ENCODE peak calls at places on chromosome 18, in seven cellular contexts. K, L, N, A, D, O and Q are unnamed samples.

GRCh38 chr18:10045296-10045891 is 131.6 kb downstream of the VAPA start:
- DNase-seq in N (no peak), L (peak; percentile 53), O (no peak), K (no peak), A (no peak), D (peak; percentile 35), Q (no peak)

GRCh38 chr18:73879771-73880170 is 267.9 kb downstream of the FBXO15 start:
- DNase-seq in D (no peak), N (no peak), A (no peak), L (no peak), O (no peak), K (no peak), Q (no peak)

GRCh38 chr18:53698907-53699306 is 525.6 kb downstream of the MBD2 start:
- DNase-seq in L (peak; percentile 59), O (peak; percentile 56), A (no peak), N (no peak), D (peak; percentile 73), K (peak; percentile 22), Q (peak; percentile 21)

GRCh38 chr18:3248670-3249359 is 1.2 kb downstream of the MYL12A start:
- DNase-seq in D (no peak), N (no peak), O (no peak), L (no peak), A (peak; percentile 37), K (peak; percentile 42), Q (peak; percentile 86)

GRCh38 chr18:37270046-37270665 is 295.4 kb downstream of the CELF4 start:
- DNase-seq in A (peak; percentile 68), N (no peak), K (no peak), O (peak; percentile 73), L (no peak), D (peak; percentile 88), Q (peak; percentile 48)

GRCh38 chr18:28114472-28114871 is 62.5 kb downstream of the CDH2 start:
- DNase-seq in N (no peak), A (no peak), D (no peak), K (no peak), O (no peak), L (no peak), Q (no peak)

GRCh38 chr18:10750386-10751035 is 224.7 kb downstream of the NAPG start:
- DNase-seq in D (no peak), O (no peak), N (no peak), A (no peak), L (no peak), K (no peak), Q (no peak)

GRCh38 chr18:23398401-23398800 is 54.7 kb upstream of the RIOK3 start:
- DNase-seq in K (no peak), L (no peak), A (no peak), O (no peak), N (no peak), D (no peak), Q (no peak)

GRCh38 chr18:2180586-2180985 is 390.7 kb downstream of the METTL4 start:
- DNase-seq in L (no peak), O (no peak), A (no peak), D (no peak), N (no peak), K (no peak), Q (no peak)

GRCh38 chr18:27315001-27315400 is 129.9 kb upstream of the CHST9 start:
- DNase-seq in K (no peak), N (no peak), L (no peak), D (no peak), A (no peak), O (no peak), Q (no peak)

GRCh38 chr18:73841661-73842060 is 306.0 kb downstream of the FBXO15 start:
- DNase-seq in L (no peak), K (no peak), N (no peak), D (no peak), O (no peak), A (no peak), Q (no peak)

GRCh38 chr18:37450434-37451133 is 115.0 kb downstream of the CELF4 start:
- DNase-seq in D (peak; percentile 76), O (peak; percentile 15), K (no peak), L (peak; percentile 63), A (no peak), N (no peak), Q (no peak)

GRCh38 chr18:3305933-3306332 is 44.0 kb downstream of the MYL12B start:
- DNase-seq in K (no peak), L (no peak), N (no peak), O (no peak), D (no peak), A (no peak), Q (no peak)

GRCh38 chr18:8080092-8080491 is 513.0 kb downstream of the PTPRM start:
- DNase-seq in K (no peak), N (no peak), D (no peak), A (no peak), O (no peak), L (no peak), Q (no peak)

GRCh38 chr18:73478191-73478590 is 610.4 kb upstream of the NETO1 start:
- DNase-seq in A (no peak), L (no peak), D (no peak), O (no peak), N (no peak), K (no peak), Q (no peak)

GRCh38 chr18:35999925-36000324 is 27.4 kb downstream of the RMP24 start:
- DNase-seq in A (no peak), O (no peak), N (no peak), L (no peak), D (no peak), K (no peak), Q (no peak)

GRCh38 chr18:46152808-46153617 is 48.8 kb downstream of the HAUS1 start:
- DNase-seq in A (peak; percentile 59), L (no peak), O (no peak), D (peak; percentile 79), K (no peak), N (no peak), Q (no peak)

GRCh38 chr18:63832470-63832869 is 55.0 kb upstream of the SERPINB2 start:
- DNase-seq in D (no peak), K (peak; percentile 20), O (no peak), A (no peak), N (no peak), L (no peak), Q (peak; percentile 33)

GRCh38 chr18:75140296-75140695 is 68.6 kb downstream of the PTGR3 start:
- DNase-seq in L (no peak), O (no peak), N (no peak), A (no peak), K (no peak), D (peak; percentile 17), Q (no peak)

GRCh38 chr18:27824841-27825720 is 351.8 kb downstream of the CDH2 start:
- DNase-seq in N (no peak), L (no peak), O (no peak), A (no peak), D (no peak), K (no peak), Q (no peak)

GRCh38 chr18:79791141-79791972 is 6.4 kb upstream of the KCNG2 start:
- DNase-seq in K (no peak), D (no peak), L (peak; percentile 23), O (no peak), N (no peak), A (no peak), Q (no peak)

GRCh38 chr18:50369672-50370071 is 5.2 kb upstream of the SKA1 start:
- DNase-seq in K (no peak), A (no peak), D (no peak), O (no peak), L (no peak), N (no peak), Q (no peak)

GRCh38 chr18:69590150-69590549 is 189.5 kb downstream of the DOK6 start:
- DNase-seq in A (no peak), K (no peak), O (no peak), D (no peak), L (no peak), N (no peak), Q (no peak)

GRCh38 chr18:48927286-48928080 is 23.3 kb downstream of the SMAD7 start:
- DNase-seq in A (no peak), O (no peak), D (no peak), L (no peak), K (no peak), N (no peak), Q (no peak)

GRCh38 chr18:41871229-41872000 is 83.6 kb upstream of the PIK3C3 start:
- DNase-seq in L (no peak), N (no peak), A (no peak), D (no peak), O (no peak), K (no peak), Q (no peak)

DNA sequence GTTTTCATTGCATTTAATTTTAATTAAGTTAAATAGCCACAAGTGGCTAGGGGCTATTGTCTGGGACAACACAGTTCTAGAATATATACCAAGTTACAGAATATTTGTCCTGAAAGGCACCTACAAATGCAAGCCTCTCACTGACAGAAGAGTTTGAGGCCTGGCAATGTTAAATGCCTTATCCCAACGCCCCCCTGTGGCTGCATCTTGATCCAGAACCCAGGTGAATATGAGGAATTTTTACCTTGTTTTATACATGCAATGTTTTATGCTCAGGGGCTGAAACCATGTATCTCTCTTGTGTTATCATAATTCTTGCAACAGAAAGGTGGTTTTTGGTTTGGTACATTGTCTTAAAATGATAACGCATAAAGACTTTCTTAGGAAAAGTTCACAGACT is 71.8 kb upstream of the SEC11C start:
- DNase-seq in D (peak; percentile 67), O (peak; percentile 51), A (peak; percentile 6), N (no peak), K (no peak), L (peak; percentile 63), Q (peak; percentile 23)
- TF ChIP-seq CTCF in D (peak; percentile 71), O (peak; percentile 35), A (peak; percentile 54), N (peak; percentile 13), K (peak; percentile 50), L (peak; percentile 30), Q (peak; percentile 33)

DNA sequence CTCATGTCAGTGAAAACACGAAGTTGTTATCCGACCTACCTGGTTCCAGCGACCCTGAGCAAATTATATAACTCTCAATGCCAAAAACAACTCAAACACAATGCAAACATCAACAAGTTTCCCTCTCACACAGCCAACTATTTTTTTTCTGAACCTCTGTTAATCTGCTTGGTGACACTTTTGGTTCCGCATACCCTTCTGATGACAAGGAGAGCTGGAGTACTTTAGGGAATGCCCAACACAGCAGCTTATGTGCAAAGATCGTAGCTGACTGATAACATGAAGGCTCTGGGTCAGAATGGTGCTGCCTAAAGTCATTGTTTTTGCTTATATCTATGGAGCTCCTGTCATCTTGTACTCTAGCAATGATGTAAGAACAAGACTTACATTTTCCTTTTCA is 72.7 kb upstream of the CCDC68 start:
- DNase-seq in O (no peak), D (no peak), A (no peak), N (no peak), L (no peak), K (no peak), Q (peak; percentile 6)
- TF ChIP-seq CTCF in O (no peak), D (no peak), A (no peak), N (no peak), L (no peak), K (no peak), Q (no peak)

DNA sequence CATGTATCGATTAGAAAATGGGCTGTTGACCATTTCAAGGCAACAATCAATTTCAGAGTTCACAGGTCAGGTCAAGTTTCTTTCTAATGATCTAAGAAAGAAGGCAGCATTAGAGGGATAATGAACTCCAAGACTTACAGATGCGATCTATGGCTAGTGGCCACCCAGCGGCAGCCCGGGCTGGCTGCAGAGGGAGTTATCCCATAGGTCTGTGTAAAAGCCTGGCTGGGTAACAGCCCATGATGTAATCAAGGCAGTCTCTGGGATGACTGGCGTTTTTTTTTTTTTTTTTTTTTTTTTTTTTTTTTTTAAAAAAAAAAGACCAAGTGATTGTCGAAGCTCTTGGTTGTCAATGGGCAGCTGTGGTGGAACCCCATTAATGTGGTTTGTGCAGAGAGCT is 171.1 kb upstream of the SKOR2 start:
- DNase-seq in O (no peak), L (no peak), K (no peak), D (peak; percentile 80), A (no peak), N (no peak), Q (no peak)
- TF ChIP-seq CTCF in O (no peak), L (no peak), K (no peak), D (peak; percentile 54), A (no peak), N (no peak), Q (no peak)

GRCh38 chr18:44973282-44973681 is 292.6 kb downstream of the SETBP1 start:
- DNase-seq in O (no peak), K (no peak), D (peak; percentile 67), A (peak; percentile 11), L (no peak), N (no peak), Q (peak; percentile 46)
- TF ChIP-seq CTCF in O (no peak), K (no peak), D (peak; percentile 64), A (peak; percentile 31), L (no peak), N (no peak), Q (no peak)